ENCODE peak calls at places on chromosome X, in nine cellular contexts. R is upper lobe of right lung, O is A549, W is left ventricle myocardium inferior, D is left lung, C is PC-9, E is suprapubic skin, K is OCI-LY7, X is testis. I is an unnamed sample.

GRCh38 chrX:133269168-133269567 is 51.0 kb upstream of the TFDP3 start:
- DNase-seq in C (no peak), E (no peak), K (no peak), X (no peak), D (no peak), O (no peak), W (no peak), R (no peak), I (no peak)

GRCh38 chrX:107168712-107169111 is 37.5 kb downstream of the NUP62CL start:
- DNase-seq in X (no peak), R (no peak), W (no peak), C (no peak), K (no peak), D (no peak), O (no peak), E (no peak), I (no peak)

GRCh38 chrX:50691820-50692219 is 122.2 kb downstream of the SHROOM4 start:
- DNase-seq in W (no peak), C (no peak), D (no peak), O (peak; percentile 44), R (no peak), E (no peak), K (peak; percentile 55), X (peak; percentile 14), I (no peak)

GRCh38 chrX:133794151-133794550 is 191.2 kb downstream of the GPC3 start:
- DNase-seq in W (no peak), R (no peak), K (no peak), O (no peak), X (no peak), D (no peak), C (no peak), E (no peak), I (no peak)

GRCh38 chrX:123450217-123450616 is 266.1 kb downstream of the GRIA3 start:
- DNase-seq in K (peak; percentile 4), C (no peak), O (peak; percentile 17), D (no peak), W (no peak), R (no peak), X (no peak), E (no peak), I (no peak)

GRCh38 chrX:118495958-118496762 is 545 bp downstream of the DOCK11 start:
- DNase-seq in D (peak; percentile 80), R (peak; percentile 81), K (peak; percentile 84), E (no peak), C (peak; percentile 45), O (peak; percentile 48), X (peak; percentile 26), W (peak; percentile 49), I (peak; percentile 81)

GRCh38 chrX:51461053-51462050 is 35.0 kb downstream of the NUDT11 start:
- DNase-seq in R (no peak), O (peak; percentile 53), D (no peak), E (no peak), X (peak; percentile 54), K (peak; percentile 47), C (no peak), W (no peak), I (no peak)

GRCh38 chrX:17860811-17861495 is at the start of gene RAI2:
- DNase-seq in D (no peak), C (no peak), W (peak; percentile 35), X (peak; percentile 50), K (no peak), R (peak; percentile 77), E (peak; percentile 78), O (no peak), I (peak; percentile 55)

GRCh38 chrX:137166591-137166990 is 132.8 kb upstream of the GPR101 start:
- DNase-seq in D (no peak), O (no peak), W (no peak), K (no peak), E (no peak), R (no peak), X (peak; percentile 14), C (no peak), I (no peak)

GRCh38 chrX:49019050-49019449 is 17.0 kb upstream of the GRIPAP1 start:
- DNase-seq in K (no peak), R (no peak), C (no peak), D (no peak), E (no peak), O (no peak), X (no peak), W (no peak), I (no peak)

GRCh38 chrX:104342065-104342464 is 87.3 kb upstream of the ESX1 start:
- DNase-seq in D (no peak), E (no peak), X (no peak), W (no peak), R (no peak), K (no peak), C (no peak), O (no peak), I (no peak)

GRCh38 chrX:100911731-100912130 is 17.0 kb downstream of the XKRX start:
- DNase-seq in D (no peak), C (peak; percentile 43), K (no peak), W (no peak), O (no peak), R (no peak), X (no peak), E (no peak), I (no peak)

GRCh38 chrX:110568396-110568795 is 209.7 kb downstream of the RTL9 start:
- DNase-seq in C (no peak), E (no peak), W (no peak), D (no peak), K (no peak), X (no peak), R (no peak), O (no peak), I (no peak)

GRCh38 chrX:105876658-105877057 is 54.3 kb downstream of the NRK start:
- DNase-seq in O (peak; percentile 31), D (no peak), W (no peak), K (peak; percentile 3), C (no peak), E (no peak), R (no peak), X (no peak), I (no peak)

GRCh38 chrX:112834976-112835375 is 5.7 kb downstream of the AMOT start:
- DNase-seq in X (no peak), D (no peak), K (no peak), C (no peak), E (no peak), O (no peak), W (no peak), R (no peak), I (no peak)

GRCh38 chrX:112827292-112827903 is 13.2 kb downstream of the AMOT start:
- DNase-seq in D (no peak), O (no peak), R (no peak), C (no peak), K (no peak), X (no peak), E (no peak), W (no peak), I (no peak)

GRCh38 chrX:112832481-112833095 is 8.0 kb downstream of the AMOT start:
- DNase-seq in K (no peak), W (no peak), C (peak; percentile 89), O (no peak), X (no peak), D (peak; percentile 73), E (no peak), R (peak; percentile 66), I (peak; percentile 65)

GRCh38 chrX:112834016-112834855 is 6.4 kb downstream of the AMOT start:
- DNase-seq in K (no peak), C (no peak), O (no peak), D (no peak), R (no peak), X (no peak), W (no peak), E (no peak), I (no peak)

GRCh38 chrX:112830540-112830939 is 10.1 kb downstream of the AMOT start:
- DNase-seq in D (no peak), C (peak; percentile 53), X (no peak), O (no peak), E (no peak), R (no peak), K (no peak), W (no peak), I (no peak)
- H3K27ac ChIP-seq in D (no peak overlapping the region), C (peak overlapping the region; percentile 35), X (no peak overlapping the region), O (no peak overlapping the region), E (no peak overlapping the region), R (no peak overlapping the region), K (no peak overlapping the region), W (no peak overlapping the region), I (no peak overlapping the region)

DNA sequence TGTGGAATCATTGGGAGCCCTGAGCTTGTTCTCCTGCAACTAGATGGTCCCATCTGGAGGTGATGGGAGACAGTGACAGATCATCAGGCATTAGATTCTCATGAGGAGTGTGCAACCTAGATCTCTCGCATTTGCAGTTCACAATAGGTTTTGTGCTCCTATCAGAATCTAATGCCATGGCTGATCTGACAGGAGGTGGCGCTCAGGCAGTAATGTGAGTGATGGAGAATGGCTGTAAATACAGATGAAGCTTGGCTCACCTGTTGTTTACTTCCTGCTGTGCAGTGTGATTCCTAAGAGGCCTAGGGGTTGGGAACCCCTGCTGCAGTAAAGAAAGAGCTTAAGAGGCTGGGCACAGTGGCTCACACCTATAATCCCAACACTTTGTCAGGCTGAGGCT is 42.2 kb upstream of the PUDP start:
- DNase-seq in X (no peak), E (no peak), W (no peak), R (no peak), C (no peak), O (no peak), D (no peak), K (peak; percentile 45), I (no peak)
- TF ChIP-seq CTCF in X (no peak), E (no peak), W (no peak), R (no peak), C (no peak), O (no peak), D (no peak), K (peak; percentile 51), I (no peak)

GRCh38 chrX:154728791-154729190 is 22.1 kb downstream of the GAB3 start:
- DNase-seq in K (no peak), X (no peak), E (no peak), R (no peak), W (no peak), O (no peak), C (no peak), D (no peak), I (no peak)
- H3K4me1 ChIP-seq in K (no peaks in the 10 kb centered on the region), X (peaks cover 14% of the 10 kb centered on the region), E (peaks cover 30% of the 10 kb centered on the region), R (peaks cover 69% of the 10 kb centered on the region), W (peaks cover 100% of the 10 kb centered on the region), O (peaks cover 37% of the 10 kb centered on the region), C (peaks cover 30% of the 10 kb centered on the region), D (peaks cover 37% of the 10 kb centered on the region), I (peaks cover 93% of the 10 kb centered on the region)

DNA sequence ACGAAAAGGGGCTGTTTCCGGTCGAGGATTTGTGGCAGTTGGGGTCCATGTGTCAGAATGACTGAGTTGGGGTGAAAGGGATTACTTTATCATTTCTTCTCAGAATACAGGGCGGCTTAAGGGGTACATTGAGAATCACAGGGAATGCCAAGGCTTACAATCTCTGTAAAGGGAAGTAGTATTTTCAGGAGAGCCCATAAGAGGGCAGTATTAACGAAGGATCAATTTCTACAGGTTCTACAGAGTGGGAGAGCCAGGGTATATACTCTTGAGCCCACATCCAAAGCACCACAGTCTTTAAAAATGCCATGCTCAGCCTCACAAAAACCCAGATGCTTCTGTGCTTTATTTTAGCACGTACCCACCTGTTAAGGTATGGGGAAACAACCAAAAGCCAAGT is 67.7 kb upstream of the ZXDA start:
- DNase-seq in X (no peak), E (no peak), K (peak; percentile 1), R (no peak), D (no peak), O (no peak), C (no peak), W (no peak), I (no peak)
- H3K27ac ChIP-seq in X (no peak overlapping the region), E (no peak overlapping the region), K (no peak overlapping the region), R (no peak overlapping the region), D (no peak overlapping the region), O (no peak overlapping the region), C (no peak overlapping the region), W (no peak overlapping the region), I (no peak overlapping the region)

I was measured in lower lobe of right lung.